ENCODE peak calls at places on chromosome 3, in ten cellular contexts. One of them, this sample, is unnamed.
A peak's percentile ranks its signal among the peaks of the same experiment; 100 is the strongest.

GRCh38 chr3:36597422-36597821 is 166.9 kb downstream of the DCLK3 start:
- DNase-seq in activated gamma-delta T cell: no peak
- DNase-seq in body of pancreas: no peak
- DNase-seq in activated T-cell treated with anti-CD3 and anti-CD28 coated beads, Interleukin-2, amount 50 U/mL, for 72 hours: no peak
- DNase-seq in erythroblast: peak; percentile 21
- DNase-seq in brain pericyte: no peak
- DNase-seq in T-cell: no peak
- DNase-seq in activated B cell treated with CpG ODN at 0.5 μM for 24 hours: no peak
- DNase-seq in stimulated activated CD4-positive, alpha-beta T cell treated with anti-CD3 and anti-CD28 coated beads, Interleukin-2, amount 100 ng/mL, for 48 hours: no peak
- DNase-seq in upper lobe of right lung: no peak
- DNase-seq in this sample: no peak

GRCh38 chr3:134082582-134082981 is 52.9 kb upstream of the SLCO2A1 start:
- DNase-seq in activated gamma-delta T cell: no peak
- DNase-seq in body of pancreas: no peak
- DNase-seq in activated T-cell treated with anti-CD3 and anti-CD28 coated beads, Interleukin-2, amount 50 U/mL, for 72 hours: no peak
- DNase-seq in erythroblast: no peak
- DNase-seq in brain pericyte: no peak
- DNase-seq in T-cell: no peak
- DNase-seq in activated B cell treated with CpG ODN at 0.5 μM for 24 hours: no peak
- DNase-seq in stimulated activated CD4-positive, alpha-beta T cell treated with anti-CD3 and anti-CD28 coated beads, Interleukin-2, amount 100 ng/mL, for 48 hours: no peak
- DNase-seq in upper lobe of right lung: no peak
- DNase-seq in this sample: no peak

GRCh38 chr3:148646126-148646660 is 51.5 kb upstream of the AGTR1 start:
- DNase-seq in activated gamma-delta T cell: no peak
- DNase-seq in body of pancreas: no peak
- DNase-seq in activated T-cell treated with anti-CD3 and anti-CD28 coated beads, Interleukin-2, amount 50 U/mL, for 72 hours: no peak
- DNase-seq in erythroblast: no peak
- DNase-seq in brain pericyte: no peak
- DNase-seq in T-cell: no peak
- DNase-seq in activated B cell treated with CpG ODN at 0.5 μM for 24 hours: no peak
- DNase-seq in stimulated activated CD4-positive, alpha-beta T cell treated with anti-CD3 and anti-CD28 coated beads, Interleukin-2, amount 100 ng/mL, for 48 hours: no peak
- DNase-seq in upper lobe of right lung: no peak
- DNase-seq in this sample: no peak

GRCh38 chr3:16548721-16549120 is 35.2 kb upstream of the RFTN1 start:
- DNase-seq in activated gamma-delta T cell: no peak
- DNase-seq in body of pancreas: no peak
- DNase-seq in activated T-cell treated with anti-CD3 and anti-CD28 coated beads, Interleukin-2, amount 50 U/mL, for 72 hours: no peak
- DNase-seq in erythroblast: no peak
- DNase-seq in brain pericyte: no peak
- DNase-seq in T-cell: no peak
- DNase-seq in activated B cell treated with CpG ODN at 0.5 μM for 24 hours: no peak
- DNase-seq in stimulated activated CD4-positive, alpha-beta T cell treated with anti-CD3 and anti-CD28 coated beads, Interleukin-2, amount 100 ng/mL, for 48 hours: no peak
- DNase-seq in upper lobe of right lung: no peak
- DNase-seq in this sample: peak; percentile 43

GRCh38 chr3:24526640-24527237 is 32.1 kb upstream of the THRB start:
- DNase-seq in activated gamma-delta T cell: no peak
- DNase-seq in body of pancreas: no peak
- DNase-seq in activated T-cell treated with anti-CD3 and anti-CD28 coated beads, Interleukin-2, amount 50 U/mL, for 72 hours: no peak
- DNase-seq in erythroblast: no peak
- DNase-seq in brain pericyte: no peak
- DNase-seq in T-cell: no peak
- DNase-seq in activated B cell treated with CpG ODN at 0.5 μM for 24 hours: no peak
- DNase-seq in stimulated activated CD4-positive, alpha-beta T cell treated with anti-CD3 and anti-CD28 coated beads, Interleukin-2, amount 100 ng/mL, for 48 hours: no peak
- DNase-seq in upper lobe of right lung: no peak
- DNase-seq in this sample: no peak

GRCh38 chr3:141412087-141412935 is 44.0 kb downstream of the ZBTB38 start:
- DNase-seq in activated gamma-delta T cell: no peak
- DNase-seq in body of pancreas: peak; percentile 76
- DNase-seq in activated T-cell treated with anti-CD3 and anti-CD28 coated beads, Interleukin-2, amount 50 U/mL, for 72 hours: peak; percentile 52
- DNase-seq in erythroblast: peak; percentile 67
- DNase-seq in brain pericyte: no peak
- DNase-seq in T-cell: peak; percentile 59
- DNase-seq in activated B cell treated with CpG ODN at 0.5 μM for 24 hours: no peak
- DNase-seq in stimulated activated CD4-positive, alpha-beta T cell treated with anti-CD3 and anti-CD28 coated beads, Interleukin-2, amount 100 ng/mL, for 48 hours: peak; percentile 29
- DNase-seq in upper lobe of right lung: no peak
- DNase-seq in this sample: peak; percentile 79

GRCh38 chr3:39937315-39937714 is 127.9 kb downstream of the MYRIP start:
- DNase-seq in activated gamma-delta T cell: no peak
- DNase-seq in body of pancreas: peak; percentile 52
- DNase-seq in activated T-cell treated with anti-CD3 and anti-CD28 coated beads, Interleukin-2, amount 50 U/mL, for 72 hours: no peak
- DNase-seq in erythroblast: no peak
- DNase-seq in brain pericyte: no peak
- DNase-seq in T-cell: no peak
- DNase-seq in activated B cell treated with CpG ODN at 0.5 μM for 24 hours: no peak
- DNase-seq in stimulated activated CD4-positive, alpha-beta T cell treated with anti-CD3 and anti-CD28 coated beads, Interleukin-2, amount 100 ng/mL, for 48 hours: no peak
- DNase-seq in upper lobe of right lung: no peak
- DNase-seq in this sample: no peak

GRCh38 chr3:115616461-115616860 is 6.8 kb upstream of the GAP43 start:
- DNase-seq in activated gamma-delta T cell: no peak
- DNase-seq in body of pancreas: no peak
- DNase-seq in activated T-cell treated with anti-CD3 and anti-CD28 coated beads, Interleukin-2, amount 50 U/mL, for 72 hours: peak; percentile 62
- DNase-seq in erythroblast: no peak
- DNase-seq in brain pericyte: no peak
- DNase-seq in T-cell: no peak
- DNase-seq in activated B cell treated with CpG ODN at 0.5 μM for 24 hours: no peak
- DNase-seq in stimulated activated CD4-positive, alpha-beta T cell treated with anti-CD3 and anti-CD28 coated beads, Interleukin-2, amount 100 ng/mL, for 48 hours: peak; percentile 12
- DNase-seq in upper lobe of right lung: no peak
- DNase-seq in this sample: no peak

GRCh38 chr3:86723433-86723832 is 267.5 kb downstream of the VGLL3 start:
- DNase-seq in activated gamma-delta T cell: no peak
- DNase-seq in body of pancreas: no peak
- DNase-seq in activated T-cell treated with anti-CD3 and anti-CD28 coated beads, Interleukin-2, amount 50 U/mL, for 72 hours: no peak
- DNase-seq in erythroblast: no peak
- DNase-seq in brain pericyte: no peak
- DNase-seq in T-cell: no peak
- DNase-seq in activated B cell treated with CpG ODN at 0.5 μM for 24 hours: no peak
- DNase-seq in stimulated activated CD4-positive, alpha-beta T cell treated with anti-CD3 and anti-CD28 coated beads, Interleukin-2, amount 100 ng/mL, for 48 hours: no peak
- DNase-seq in upper lobe of right lung: no peak
- DNase-seq in this sample: no peak

GRCh38 chr3:171876651-171877272 is 33.6 kb downstream of the TMEM212 start:
- DNase-seq in activated gamma-delta T cell: no peak
- DNase-seq in body of pancreas: no peak
- DNase-seq in activated T-cell treated with anti-CD3 and anti-CD28 coated beads, Interleukin-2, amount 50 U/mL, for 72 hours: no peak
- DNase-seq in erythroblast: no peak
- DNase-seq in brain pericyte: no peak
- DNase-seq in T-cell: no peak
- DNase-seq in activated B cell treated with CpG ODN at 0.5 μM for 24 hours: no peak
- DNase-seq in stimulated activated CD4-positive, alpha-beta T cell treated with anti-CD3 and anti-CD28 coated beads, Interleukin-2, amount 100 ng/mL, for 48 hours: no peak
- DNase-seq in upper lobe of right lung: no peak
- DNase-seq in this sample: peak; percentile 93

GRCh38 chr3:138070006-138070405 is 45.4 kb downstream of the DZIP1L start:
- DNase-seq in activated gamma-delta T cell: no peak
- DNase-seq in body of pancreas: peak; percentile 30
- DNase-seq in activated T-cell treated with anti-CD3 and anti-CD28 coated beads, Interleukin-2, amount 50 U/mL, for 72 hours: no peak
- DNase-seq in erythroblast: no peak
- DNase-seq in brain pericyte: no peak
- DNase-seq in T-cell: no peak
- DNase-seq in activated B cell treated with CpG ODN at 0.5 μM for 24 hours: no peak
- DNase-seq in stimulated activated CD4-positive, alpha-beta T cell treated with anti-CD3 and anti-CD28 coated beads, Interleukin-2, amount 100 ng/mL, for 48 hours: no peak
- DNase-seq in upper lobe of right lung: no peak
- DNase-seq in this sample: no peak

GRCh38 chr3:159823763-159824162 is 164.9 kb upstream of the IL12A start:
- DNase-seq in activated gamma-delta T cell: no peak
- DNase-seq in body of pancreas: no peak
- DNase-seq in activated T-cell treated with anti-CD3 and anti-CD28 coated beads, Interleukin-2, amount 50 U/mL, for 72 hours: no peak
- DNase-seq in erythroblast: no peak
- DNase-seq in brain pericyte: no peak
- DNase-seq in T-cell: no peak
- DNase-seq in activated B cell treated with CpG ODN at 0.5 μM for 24 hours: no peak
- DNase-seq in stimulated activated CD4-positive, alpha-beta T cell treated with anti-CD3 and anti-CD28 coated beads, Interleukin-2, amount 100 ng/mL, for 48 hours: no peak
- DNase-seq in upper lobe of right lung: no peak
- DNase-seq in this sample: no peak

GRCh38 chr3:171383206-171384018 is 76.8 kb downstream of the TNIK start:
- DNase-seq in activated gamma-delta T cell: no peak
- DNase-seq in body of pancreas: no peak
- DNase-seq in activated T-cell treated with anti-CD3 and anti-CD28 coated beads, Interleukin-2, amount 50 U/mL, for 72 hours: no peak
- DNase-seq in erythroblast: no peak
- DNase-seq in brain pericyte: no peak
- DNase-seq in T-cell: no peak
- DNase-seq in activated B cell treated with CpG ODN at 0.5 μM for 24 hours: no peak
- DNase-seq in stimulated activated CD4-positive, alpha-beta T cell treated with anti-CD3 and anti-CD28 coated beads, Interleukin-2, amount 100 ng/mL, for 48 hours: no peak
- DNase-seq in upper lobe of right lung: no peak
- DNase-seq in this sample: peak; percentile 44

GRCh38 chr3:174821477-174821876 is 37.7 kb upstream of the NAALADL2 start:
- DNase-seq in activated gamma-delta T cell: no peak
- DNase-seq in body of pancreas: no peak
- DNase-seq in activated T-cell treated with anti-CD3 and anti-CD28 coated beads, Interleukin-2, amount 50 U/mL, for 72 hours: no peak
- DNase-seq in erythroblast: no peak
- DNase-seq in brain pericyte: no peak
- DNase-seq in T-cell: no peak
- DNase-seq in activated B cell treated with CpG ODN at 0.5 μM for 24 hours: no peak
- DNase-seq in stimulated activated CD4-positive, alpha-beta T cell treated with anti-CD3 and anti-CD28 coated beads, Interleukin-2, amount 100 ng/mL, for 48 hours: no peak
- DNase-seq in upper lobe of right lung: no peak
- DNase-seq in this sample: no peak

GRCh38 chr3:13002398-13003124 is 70.7 kb downstream of the IQSEC1 start:
- DNase-seq in activated gamma-delta T cell: no peak
- DNase-seq in body of pancreas: no peak
- DNase-seq in activated T-cell treated with anti-CD3 and anti-CD28 coated beads, Interleukin-2, amount 50 U/mL, for 72 hours: no peak
- DNase-seq in erythroblast: no peak
- DNase-seq in brain pericyte: no peak
- DNase-seq in T-cell: no peak
- DNase-seq in activated B cell treated with CpG ODN at 0.5 μM for 24 hours: no peak
- DNase-seq in stimulated activated CD4-positive, alpha-beta T cell treated with anti-CD3 and anti-CD28 coated beads, Interleukin-2, amount 100 ng/mL, for 48 hours: no peak
- DNase-seq in upper lobe of right lung: no peak
- DNase-seq in this sample: no peak

GRCh38 chr3:20622304-20622703 is 436.3 kb upstream of the SGO1 start:
- DNase-seq in activated gamma-delta T cell: no peak
- DNase-seq in body of pancreas: no peak
- DNase-seq in activated T-cell treated with anti-CD3 and anti-CD28 coated beads, Interleukin-2, amount 50 U/mL, for 72 hours: no peak
- DNase-seq in erythroblast: no peak
- DNase-seq in brain pericyte: no peak
- DNase-seq in T-cell: no peak
- DNase-seq in activated B cell treated with CpG ODN at 0.5 μM for 24 hours: no peak
- DNase-seq in stimulated activated CD4-positive, alpha-beta T cell treated with anti-CD3 and anti-CD28 coated beads, Interleukin-2, amount 100 ng/mL, for 48 hours: no peak
- DNase-seq in upper lobe of right lung: no peak
- DNase-seq in this sample: peak; percentile 91

GRCh38 chr3:120879401-120879800 is 28.6 kb upstream of the STXBP5L start:
- DNase-seq in activated gamma-delta T cell: no peak
- DNase-seq in body of pancreas: no peak
- DNase-seq in activated T-cell treated with anti-CD3 and anti-CD28 coated beads, Interleukin-2, amount 50 U/mL, for 72 hours: no peak
- DNase-seq in erythroblast: no peak
- DNase-seq in brain pericyte: no peak
- DNase-seq in T-cell: no peak
- DNase-seq in activated B cell treated with CpG ODN at 0.5 μM for 24 hours: no peak
- DNase-seq in stimulated activated CD4-positive, alpha-beta T cell treated with anti-CD3 and anti-CD28 coated beads, Interleukin-2, amount 100 ng/mL, for 48 hours: no peak
- DNase-seq in upper lobe of right lung: no peak
- DNase-seq in this sample: no peak

GRCh38 chr3:42668793-42669217 is 15.3 kb downstream of the ZBTB47 start:
- DNase-seq in activated gamma-delta T cell: no peak
- DNase-seq in body of pancreas: no peak
- DNase-seq in activated T-cell treated with anti-CD3 and anti-CD28 coated beads, Interleukin-2, amount 50 U/mL, for 72 hours: no peak
- DNase-seq in erythroblast: no peak
- DNase-seq in brain pericyte: no peak
- DNase-seq in T-cell: no peak
- DNase-seq in activated B cell treated with CpG ODN at 0.5 μM for 24 hours: no peak
- DNase-seq in stimulated activated CD4-positive, alpha-beta T cell treated with anti-CD3 and anti-CD28 coated beads, Interleukin-2, amount 100 ng/mL, for 48 hours: no peak
- DNase-seq in upper lobe of right lung: no peak
- DNase-seq in this sample: no peak

GRCh38 chr3:49568965-49569364 is 14.7 kb downstream of the BSN start:
- DNase-seq in activated gamma-delta T cell: no peak
- DNase-seq in body of pancreas: no peak
- DNase-seq in activated T-cell treated with anti-CD3 and anti-CD28 coated beads, Interleukin-2, amount 50 U/mL, for 72 hours: no peak
- DNase-seq in erythroblast: no peak
- DNase-seq in brain pericyte: no peak
- DNase-seq in T-cell: no peak
- DNase-seq in activated B cell treated with CpG ODN at 0.5 μM for 24 hours: no peak
- DNase-seq in stimulated activated CD4-positive, alpha-beta T cell treated with anti-CD3 and anti-CD28 coated beads, Interleukin-2, amount 100 ng/mL, for 48 hours: no peak
- DNase-seq in upper lobe of right lung: no peak
- DNase-seq in this sample: no peak

GRCh38 chr3:129622418-129622872 is 16.0 kb upstream of the PLXND1 start:
- DNase-seq in activated gamma-delta T cell: no peak
- DNase-seq in body of pancreas: no peak
- DNase-seq in activated T-cell treated with anti-CD3 and anti-CD28 coated beads, Interleukin-2, amount 50 U/mL, for 72 hours: no peak
- DNase-seq in erythroblast: no peak
- DNase-seq in brain pericyte: no peak
- DNase-seq in T-cell: no peak
- DNase-seq in activated B cell treated with CpG ODN at 0.5 μM for 24 hours: no peak
- DNase-seq in stimulated activated CD4-positive, alpha-beta T cell treated with anti-CD3 and anti-CD28 coated beads, Interleukin-2, amount 100 ng/mL, for 48 hours: no peak
- DNase-seq in upper lobe of right lung: peak; percentile 64
- DNase-seq in this sample: no peak

GRCh38 chr3:126461450-126462070 is 14.1 kb downstream of the ZXDC start:
- DNase-seq in activated gamma-delta T cell: no peak
- DNase-seq in body of pancreas: no peak
- DNase-seq in activated T-cell treated with anti-CD3 and anti-CD28 coated beads, Interleukin-2, amount 50 U/mL, for 72 hours: no peak
- DNase-seq in erythroblast: no peak
- DNase-seq in brain pericyte: no peak
- DNase-seq in T-cell: no peak
- DNase-seq in activated B cell treated with CpG ODN at 0.5 μM for 24 hours: no peak
- DNase-seq in stimulated activated CD4-positive, alpha-beta T cell treated with anti-CD3 and anti-CD28 coated beads, Interleukin-2, amount 100 ng/mL, for 48 hours: no peak
- DNase-seq in upper lobe of right lung: peak; percentile 46
- DNase-seq in this sample: no peak

GRCh38 chr3:38925351-38925750 is 109.3 kb upstream of the SCN10A start:
- DNase-seq in activated gamma-delta T cell: no peak
- DNase-seq in body of pancreas: no peak
- DNase-seq in activated T-cell treated with anti-CD3 and anti-CD28 coated beads, Interleukin-2, amount 50 U/mL, for 72 hours: no peak
- DNase-seq in erythroblast: no peak
- DNase-seq in brain pericyte: no peak
- DNase-seq in T-cell: no peak
- DNase-seq in activated B cell treated with CpG ODN at 0.5 μM for 24 hours: no peak
- DNase-seq in stimulated activated CD4-positive, alpha-beta T cell treated with anti-CD3 and anti-CD28 coated beads, Interleukin-2, amount 100 ng/mL, for 48 hours: no peak
- DNase-seq in upper lobe of right lung: no peak
- DNase-seq in this sample: no peak

GRCh38 chr3:100893108-100893507 is 100.1 kb downstream of the ABI3BP start:
- DNase-seq in activated gamma-delta T cell: no peak
- DNase-seq in body of pancreas: no peak
- DNase-seq in activated T-cell treated with anti-CD3 and anti-CD28 coated beads, Interleukin-2, amount 50 U/mL, for 72 hours: no peak
- DNase-seq in erythroblast: no peak
- DNase-seq in brain pericyte: no peak
- DNase-seq in T-cell: no peak
- DNase-seq in activated B cell treated with CpG ODN at 0.5 μM for 24 hours: no peak
- DNase-seq in stimulated activated CD4-positive, alpha-beta T cell treated with anti-CD3 and anti-CD28 coated beads, Interleukin-2, amount 100 ng/mL, for 48 hours: no peak
- DNase-seq in upper lobe of right lung: no peak
- DNase-seq in this sample: no peak

GRCh38 chr3:11445883-11446282 is 173.7 kb downstream of the ATG7 start:
- DNase-seq in activated gamma-delta T cell: no peak
- DNase-seq in body of pancreas: no peak
- DNase-seq in activated T-cell treated with anti-CD3 and anti-CD28 coated beads, Interleukin-2, amount 50 U/mL, for 72 hours: no peak
- DNase-seq in erythroblast: no peak
- DNase-seq in brain pericyte: no peak
- DNase-seq in T-cell: no peak
- DNase-seq in activated B cell treated with CpG ODN at 0.5 μM for 24 hours: no peak
- DNase-seq in stimulated activated CD4-positive, alpha-beta T cell treated with anti-CD3 and anti-CD28 coated beads, Interleukin-2, amount 100 ng/mL, for 48 hours: no peak
- DNase-seq in upper lobe of right lung: no peak
- DNase-seq in this sample: no peak

GRCh38 chr3:54783611-54784010 is 144.2 kb downstream of the LRTM1 start:
- DNase-seq in activated gamma-delta T cell: no peak
- DNase-seq in body of pancreas: no peak
- DNase-seq in activated T-cell treated with anti-CD3 and anti-CD28 coated beads, Interleukin-2, amount 50 U/mL, for 72 hours: no peak
- DNase-seq in erythroblast: no peak
- DNase-seq in brain pericyte: no peak
- DNase-seq in T-cell: no peak
- DNase-seq in activated B cell treated with CpG ODN at 0.5 μM for 24 hours: no peak
- DNase-seq in stimulated activated CD4-positive, alpha-beta T cell treated with anti-CD3 and anti-CD28 coated beads, Interleukin-2, amount 100 ng/mL, for 48 hours: no peak
- DNase-seq in upper lobe of right lung: no peak
- DNase-seq in this sample: peak; percentile 10

GRCh38 chr3:156407617-156408225 is 147.2 kb downstream of the SSR3 start:
- DNase-seq in activated gamma-delta T cell: no peak
- DNase-seq in body of pancreas: no peak
- DNase-seq in activated T-cell treated with anti-CD3 and anti-CD28 coated beads, Interleukin-2, amount 50 U/mL, for 72 hours: no peak
- DNase-seq in erythroblast: no peak
- DNase-seq in brain pericyte: no peak
- DNase-seq in T-cell: no peak
- DNase-seq in activated B cell treated with CpG ODN at 0.5 μM for 24 hours: no peak
- DNase-seq in stimulated activated CD4-positive, alpha-beta T cell treated with anti-CD3 and anti-CD28 coated beads, Interleukin-2, amount 100 ng/mL, for 48 hours: no peak
- DNase-seq in upper lobe of right lung: no peak
- DNase-seq in this sample: no peak

GRCh38 chr3:159897331-159898075 is 91.1 kb upstream of the IL12A start:
- DNase-seq in activated gamma-delta T cell: no peak
- DNase-seq in body of pancreas: no peak
- DNase-seq in activated T-cell treated with anti-CD3 and anti-CD28 coated beads, Interleukin-2, amount 50 U/mL, for 72 hours: no peak
- DNase-seq in erythroblast: no peak
- DNase-seq in brain pericyte: no peak
- DNase-seq in T-cell: no peak
- DNase-seq in activated B cell treated with CpG ODN at 0.5 μM for 24 hours: no peak
- DNase-seq in stimulated activated CD4-positive, alpha-beta T cell treated with anti-CD3 and anti-CD28 coated beads, Interleukin-2, amount 100 ng/mL, for 48 hours: no peak
- DNase-seq in upper lobe of right lung: no peak
- DNase-seq in this sample: peak; percentile 37

GRCh38 chr3:58058654-58059263 is 50.5 kb downstream of the FLNB start:
- DNase-seq in activated gamma-delta T cell: no peak
- DNase-seq in body of pancreas: no peak
- DNase-seq in activated T-cell treated with anti-CD3 and anti-CD28 coated beads, Interleukin-2, amount 50 U/mL, for 72 hours: no peak
- DNase-seq in erythroblast: no peak
- DNase-seq in brain pericyte: no peak
- DNase-seq in T-cell: no peak
- DNase-seq in activated B cell treated with CpG ODN at 0.5 μM for 24 hours: no peak
- DNase-seq in stimulated activated CD4-positive, alpha-beta T cell treated with anti-CD3 and anti-CD28 coated beads, Interleukin-2, amount 100 ng/mL, for 48 hours: no peak
- DNase-seq in upper lobe of right lung: no peak
- DNase-seq in this sample: peak; percentile 87

This sample was measured in GM04503.